ENCODE peak calls at places on chromosomes 13 and 19, in four cellular contexts. R is CD8-positive, alpha-beta T cell; L is cardiac fibroblast; V is activated CD4-positive, alpha-beta T cell treated with anti-CD3 and anti-CD28 coated beads, Interleukin-2, amount 50 U/mL, for 48 hours. H is an unnamed sample.

GRCh38 chr13:83215627-83216026 is 666.6 kb downstream of the SLITRK1 start:
- DNase-seq in V (no peak), R (no peak), L (peak; percentile 79), H (no peak)

GRCh38 chr13:106118050-106118449 is 417.4 kb downstream of the EFNB2 start:
- DNase-seq in L (no peak), R (no peak), V (no peak), H (no peak)

GRCh38 chr19:29805026-29805925 is 6.5 kb upstream of the CCNE1 start:
- DNase-seq in V (no peak), L (no peak), R (no peak), H (no peak)

GRCh38 chr19:39146686-39147450 is 21.3 kb downstream of the PAK4 start:
- DNase-seq in R (no peak), V (no peak), L (no peak), H (no peak)

GRCh38 chr13:110129076-110129475 is 177.9 kb downstream of the COL4A1 start:
- DNase-seq in R (no peak), L (no peak), V (no peak), H (no peak)

GRCh38 chr13:106530907-106531520 is 4.4 kb downstream of the EFNB2 start:
- DNase-seq in V (no peak), R (no peak), L (no peak), H (no peak)

GRCh38 chr13:114095486-114095885 is 36.9 kb downstream of the RASA3 start:
- DNase-seq in V (no peak), L (no peak), R (no peak), H (no peak)

GRCh38 chr13:41254902-41255301 is 8.5 kb downstream of the MTRF1 start:
- DNase-seq in L (no peak), R (no peak), V (no peak), H (no peak)

GRCh38 chr19:38713227-38713649 is 31.0 kb downstream of the CAPN12 start:
- DNase-seq in L (peak; percentile 66), R (no peak), V (no peak), H (no peak)

GRCh38 chr13:43516401-43516826 is 270.4 kb downstream of the ENOX1 start:
- DNase-seq in R (no peak), V (no peak), L (peak; percentile 91), H (no peak)

GRCh38 chr13:21014139-21014665 is 47.2 kb downstream of the LATS2 start:
- DNase-seq in R (no peak), V (no peak), L (no peak), H (no peak)

GRCh38 chr13:87322386-87322785 is 348.8 kb upstream of the SLITRK5 start:
- DNase-seq in R (no peak), V (no peak), L (no peak), H (no peak)

GRCh38 chr13:45409993-45410392 is 8.2 kb downstream of the SLC25A30 start:
- DNase-seq in L (no peak), V (no peak), R (no peak), H (no peak)